ENCODE peak calls at places on chromosomes 7 and 10, in eight cellular contexts. S is fibroblast of lung; A is stomach; Y is HCT116; I is lung; R is hepatocyte; F is CD8-positive, alpha-beta T cell; W is GM23338. H is an unnamed sample. For H3K4me1, the result is how much of the 10 kb centered on the place peaks cover.

GRCh38 chr7:80428161-80429054 is 83.5 kb downstream of the GNAT3 start:
- DNase-seq in S (peak), A (no peak), Y (peak), I (no peak), R (peak), F (no peak), W (peak), H (no peak)

GRCh38 chr10:88949051-88949450 is 3.5 kb downstream of the ACTA2 start:
- DNase-seq in S (no peak), A (no peak), Y (no peak), I (no peak), R (no peak), F (no peak), W (no peak), H (no peak)

GRCh38 chr7:2645274-2645868 is 13.6 kb downstream of the TTYH3 start:
- DNase-seq in S (no peak), A (no peak), Y (no peak), I (no peak), R (no peak), F (peak), W (peak), H (no peak)

GRCh38 chr7:18566829-18567228 is 71.3 kb downstream of the HDAC9 start:
- DNase-seq in S (no peak), A (no peak), Y (no peak), I (no peak), R (no peak), F (no peak), W (peak), H (peak)

GRCh38 chr7:102061981-102062390 is 224.7 kb upstream of the SH2B2 start:
- DNase-seq in S (no peak), A (no peak), Y (no peak), I (peak), R (peak), F (no peak), W (no peak), H (no peak)

GRCh38 chr7:26013551-26014083 is 138.4 kb upstream of the NFE2L3 start:
- DNase-seq in S (peak), A (no peak), Y (no peak), I (no peak), R (peak), F (no peak), W (no peak), H (no peak)

GRCh38 chr10:133165556-133166503 is 5.8 kb downstream of the KNDC1 start:
- DNase-seq in S (no peak), A (no peak), Y (no peak), I (no peak), R (no peak), F (no peak), W (no peak), H (no peak)

GRCh38 chr7:105413887-105414437 is 25.2 kb upstream of the SRPK2 start:
- DNase-seq in S (no peak), A (no peak), Y (no peak), I (no peak), R (no peak), F (no peak), W (peak), H (no peak)

GRCh38 chr7:157432541-157432956 is 95.7 kb downstream of the DNAJB6 start:
- DNase-seq in S (peak), A (peak), Y (peak), I (no peak), R (peak), F (no peak), W (peak), H (peak)

GRCh38 chr10:107647462-107647861 is 483.0 kb upstream of the SORCS1 start:
- DNase-seq in S (no peak), A (no peak), Y (no peak), I (no peak), R (no peak), F (no peak), W (no peak), H (no peak)

GRCh38 chr7:20304366-20304765 is 26.3 kb upstream of the ITGB8 start:
- DNase-seq in S (no peak), A (no peak), Y (no peak), I (no peak), R (peak), F (no peak), W (peak), H (no peak)

GRCh38 chr7:137885623-137886022 is 38.8 kb upstream of the DGKI start:
- DNase-seq in S (no peak), A (no peak), Y (no peak), I (no peak), R (no peak), F (no peak), W (peak), H (peak)

GRCh38 chr7:37181550-37181932 is 267.1 kb downstream of the ELMO1 start:
- DNase-seq in S (no peak), A (no peak), Y (no peak), I (no peak), R (no peak), F (no peak), W (no peak), H (no peak)

GRCh38 chr10:71008150-71008549 is 119.8 kb upstream of the PCBD1 start:
- DNase-seq in S (no peak), A (no peak), Y (no peak), I (no peak), R (no peak), F (no peak), W (no peak), H (no peak)

GRCh38 chr10:71009031-71009605 is 120.8 kb upstream of the PCBD1 start:
- DNase-seq in S (no peak), A (no peak), Y (no peak), I (no peak), R (no peak), F (no peak), W (no peak), H (no peak)

GRCh38 chr10:71011141-71011540 is 122.8 kb upstream of the PCBD1 start:
- DNase-seq in S (no peak), A (no peak), Y (no peak), I (no peak), R (no peak), F (no peak), W (no peak), H (no peak)

GRCh38 chr10:71007516-71007915 is 119.2 kb upstream of the PCBD1 start:
- DNase-seq in S (no peak), A (no peak), Y (no peak), I (no peak), R (no peak), F (no peak), W (no peak), H (no peak)

GRCh38 chr10:71010730-71011129 is 122.4 kb upstream of the PCBD1 start:
- DNase-seq in S (no peak), A (no peak), Y (no peak), I (no peak), R (no peak), F (no peak), W (no peak), H (no peak)
- TF ChIP-seq CTCF in S (no peak), A (no peak), Y (no peak), I (no peak), R (peak), F (no peak), W (peak), H (peak)

DNA sequence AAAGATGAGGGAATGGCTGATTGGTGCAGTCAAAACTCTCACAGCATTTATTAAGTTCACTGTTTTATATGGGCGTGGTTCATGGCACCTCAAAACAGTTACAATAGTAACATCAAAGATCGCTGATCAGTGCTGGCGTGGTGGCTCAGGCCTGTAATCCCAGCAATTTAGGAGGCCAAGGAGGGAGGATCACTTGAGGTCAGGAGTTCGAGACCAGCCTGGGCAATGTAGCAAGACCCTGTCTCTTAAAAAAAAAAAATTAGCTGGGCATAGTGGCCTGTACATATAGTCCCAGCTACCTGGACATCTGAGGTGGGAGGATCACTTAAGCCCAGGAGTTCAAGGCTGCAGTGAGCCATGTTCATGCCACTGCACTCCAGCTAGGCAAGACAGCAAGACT is 48.5 kb downstream of the KLHDC10 start:
- DNase-seq in S (no peak), A (no peak), Y (no peak), I (no peak), R (no peak), F (no peak), W (no peak), H (no peak)
- H3K4me1 ChIP-seq in S (under half), A (under half), Y (under half), I (under half), R (under half), F (under half), W (under half), H (under half)

GRCh38 chr7:124379296-124379695 is 346.4 kb upstream of the TMEM229A start:
- DNase-seq in S (no peak), A (no peak), Y (no peak), I (no peak), R (no peak), F (no peak), W (no peak), H (no peak)
- H3K27ac ChIP-seq in S (no peak), A (no peak), Y (no peak), I (no peak), R (no peak), F (no peak), W (no peak), H (no peak)

GRCh38 chr7:150513758-150514157 is 914 bp upstream of the GIMAP7 start:
- DNase-seq in S (no peak), A (no peak), Y (no peak), I (no peak), R (no peak), F (no peak), W (no peak), H (no peak)
- TF ChIP-seq CTCF in S (no peak), A (no peak), Y (no peak), I (no peak), R (no peak), F (no peak), W (no peak), H (no peak)